ENCODE peak calls at places on chromosomes 3 and 15, in nine cellular contexts. K, A, C, V, Q, I, D, M and E are unnamed samples.

GRCh38 chr3:16176391-16177030 is 2.0 kb downstream of the GALNT15 start:
- DNase-seq in K (no peak), A (peak; percentile 33), C (no peak), V (no peak), Q (no peak), I (no peak), D (no peak), M (no peak), E (no peak)

GRCh38 chr3:111739241-111739952 is 119.7 kb upstream of the PHLDB2 start:
- DNase-seq in K (peak; percentile 70), A (peak; percentile 88), C (no peak), V (no peak), Q (no peak), I (peak; percentile 85), D (peak; percentile 36), M (peak; percentile 67), E (peak; percentile 76)

GRCh38 chr3:32297366-32297765 is 58.9 kb downstream of the CMTM8 start:
- DNase-seq in K (no peak), A (no peak), C (no peak), V (no peak), Q (no peak), I (no peak), D (no peak), M (no peak), E (no peak)

GRCh38 chr3:105953831-105954230 is 85.0 kb upstream of the CBLB start:
- DNase-seq in K (no peak), A (no peak), C (no peak), V (no peak), Q (no peak), I (no peak), D (no peak), M (no peak), E (no peak)

GRCh38 chr3:11364181-11364580 is 92.0 kb downstream of the ATG7 start:
- DNase-seq in K (no peak), A (peak; percentile 79), C (no peak), V (no peak), Q (no peak), I (no peak), D (no peak), M (no peak), E (no peak)

GRCh38 chr3:143171141-143171651 is 51.6 kb downstream of the CHST2 start:
- DNase-seq in K (no peak), A (peak; percentile 77), C (no peak), V (no peak), Q (no peak), I (no peak), D (no peak), M (no peak), E (no peak)

GRCh38 chr3:41715376-41715775 is 246.5 kb downstream of the ULK4 start:
- DNase-seq in K (no peak), A (no peak), C (no peak), V (no peak), Q (no peak), I (no peak), D (no peak), M (no peak), E (no peak)

GRCh38 chr15:52164631-52165265 is 26.4 kb downstream of the GNB5 start:
- DNase-seq in K (no peak), A (peak; percentile 45), C (no peak), V (no peak), Q (no peak), I (no peak), D (no peak), M (no peak), E (no peak)

GRCh38 chr15:77019476-77020331 is 24.8 kb downstream of the PSTPIP1 start:
- DNase-seq in K (no peak), A (peak; percentile 60), C (no peak), V (no peak), Q (no peak), I (no peak), D (no peak), M (no peak), E (peak; percentile 46)

GRCh38 chr3:42708611-42709151 is 6.1 kb upstream of the HHATL start:
- DNase-seq in K (no peak), A (no peak), C (no peak), V (no peak), Q (peak; percentile 46), I (no peak), D (no peak), M (no peak), E (peak; percentile 13)

GRCh38 chr3:42080452-42080872 is 10.7 kb upstream of the TRAK1 start:
- DNase-seq in K (peak; percentile 54), A (peak; percentile 32), C (no peak), V (no peak), Q (peak; percentile 54), I (peak; percentile 57), D (peak; percentile 76), M (no peak), E (no peak)

GRCh38 chr3:72234394-72234793 is 449.4 kb upstream of the PROK2 start:
- DNase-seq in K (no peak), A (peak; percentile 50), C (peak; percentile 53), V (no peak), Q (no peak), I (no peak), D (peak; percentile 69), M (no peak), E (no peak)

GRCh38 chr15:31447893-31448634 is 121.4 kb downstream of the KLF13 start:
- DNase-seq in K (no peak), A (no peak), C (no peak), V (no peak), Q (no peak), I (no peak), D (no peak), M (no peak), E (no peak)

GRCh38 chr15:83747718-83748110 is 93.8 kb downstream of the ADAMTSL3 start:
- DNase-seq in K (no peak), A (no peak), C (no peak), V (no peak), Q (no peak), I (no peak), D (no peak), M (no peak), E (no peak)

GRCh38 chr3:132726341-132726823 is 4.2 kb upstream of the NPHP3 start:
- DNase-seq in K (no peak), A (peak; percentile 22), C (no peak), V (no peak), Q (no peak), I (peak; percentile 19), D (no peak), M (no peak), E (no peak)

GRCh38 chr3:197366301-197367044 is 68.1 kb upstream of the DLG1 start:
- DNase-seq in K (no peak), A (no peak), C (no peak), V (no peak), Q (no peak), I (no peak), D (peak; percentile 40), M (no peak), E (no peak)

GRCh38 chr3:126033051-126033745 is 50.7 kb downstream of the SLC41A3 start:
- DNase-seq in K (no peak), A (no peak), C (no peak), V (no peak), Q (no peak), I (no peak), D (no peak), M (no peak), E (peak; percentile 6)

GRCh38 chr3:58487140-58487886 is 4.6 kb upstream of the KCTD6 start:
- DNase-seq in K (peak; percentile 65), A (peak; percentile 62), C (no peak), V (no peak), Q (no peak), I (peak; percentile 31), D (no peak), M (peak; percentile 34), E (no peak)

GRCh38 chr3:161083131-161083530 is 22.0 kb downstream of the B3GALNT1 start:
- DNase-seq in K (no peak), A (no peak), C (no peak), V (no peak), Q (no peak), I (no peak), D (no peak), M (no peak), E (no peak)
- TF ChIP-seq CTCF in K (no peak), A (no peak), C (no peak), V (no peak), Q (no peak), I (no peak), D (no peak), M (no peak), E (no peak)

DNA sequence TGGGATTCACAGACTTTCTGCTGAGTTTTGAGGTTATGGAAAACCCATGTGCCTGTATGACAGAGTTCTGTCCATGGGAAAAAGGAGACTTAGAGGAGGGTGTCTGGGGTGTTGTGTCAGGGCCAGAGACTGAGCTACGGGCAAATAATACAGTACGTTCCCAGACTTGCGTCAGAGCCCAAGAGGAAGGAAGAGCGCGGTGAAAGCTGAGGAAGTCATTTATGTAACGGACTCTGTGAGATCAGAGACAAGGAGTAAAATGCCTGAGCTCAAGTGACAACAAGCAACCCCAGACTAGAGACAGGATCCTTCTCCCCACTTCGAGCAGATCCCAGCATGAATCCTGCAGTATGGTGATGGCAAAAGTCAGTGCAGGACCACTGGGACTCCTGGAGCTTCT is 368.6 kb upstream of the MCTP2 start:
- DNase-seq in K (peak; percentile 35), A (no peak), C (peak; percentile 37), V (no peak), Q (no peak), I (no peak), D (no peak), M (no peak), E (no peak)
- TF ChIP-seq POLR2A in K (no peak), A (no peak), C (no peak), V (no peak), Q (no peak), I (no peak), D (no peak), M (no peak), E (no peak)

GRCh38 chr3:175121225-175121624 is 262.1 kb downstream of the NAALADL2 start:
- DNase-seq in K (no peak), A (no peak), C (peak; percentile 19), V (no peak), Q (no peak), I (no peak), D (no peak), M (peak; percentile 17), E (no peak)
- TF ChIP-seq CTCF in K (no peak), A (peak; percentile 7), C (no peak), V (peak; percentile 9), Q (peak; percentile 15), I (no peak), D (no peak), M (peak; percentile 38), E (no peak)

DNA sequence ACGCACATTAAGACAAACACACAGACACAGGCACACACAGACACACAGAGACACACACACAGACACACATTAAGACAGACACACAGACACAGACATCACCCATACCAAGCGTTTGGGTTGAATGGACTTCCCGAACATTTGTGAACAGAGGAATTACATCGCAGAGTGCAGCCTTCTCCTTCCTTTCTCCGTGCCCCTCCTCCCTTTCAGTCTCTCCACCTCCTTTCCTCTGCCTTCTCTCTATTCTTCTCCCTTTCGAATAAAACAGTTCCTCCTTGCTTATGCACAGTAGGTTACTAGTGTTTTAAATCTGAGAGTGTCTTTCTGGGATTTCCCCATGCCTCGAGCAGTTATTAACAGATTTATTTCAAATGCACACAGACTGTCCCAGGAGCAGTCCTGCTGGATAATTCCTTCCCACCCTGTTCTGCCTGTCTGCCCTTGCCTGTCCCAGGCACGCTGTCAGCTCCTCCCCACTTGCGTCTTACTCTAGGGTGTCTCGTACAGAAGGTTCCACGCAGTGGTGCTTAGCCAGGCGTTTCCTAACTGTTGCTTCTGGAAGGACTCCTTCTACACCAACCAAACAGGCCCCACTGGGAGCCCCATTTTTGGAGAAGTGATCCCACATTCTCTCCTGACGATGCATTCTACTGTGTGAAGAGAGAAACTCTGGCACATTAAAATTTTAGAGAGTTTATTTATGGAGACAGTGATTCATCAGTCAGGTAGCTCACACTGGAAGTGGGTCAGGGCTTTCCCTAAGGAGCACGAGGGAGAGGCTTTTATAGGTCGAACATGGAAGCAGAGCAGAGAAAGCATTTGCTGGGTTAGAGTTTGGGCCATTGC is 163.8 kb downstream of the SV2B start:
- DNase-seq in K (peak; percentile 74), A (peak; percentile 17), C (no peak), V (peak; percentile 84), Q (no peak), I (no peak), D (peak; percentile 26), M (no peak), E (peak; percentile 61)
- TF ChIP-seq POLR2A in K (no peak), A (no peak), C (no peak), V (no peak), Q (no peak), I (no peak), D (no peak), M (no peak), E (no peak)